ENCODE peak calls at places on chromosomes 4 and X, in four cellular contexts. T, S, H and A are unnamed samples.

GRCh38 chr4:95105983-95106382 is 348.2 kb downstream of the BMPR1B start:
- DNase-seq in H (no peak), S (no peak), T (no peak), A (no peak)

GRCh38 chr4:182968917-182969650 is 51.9 kb upstream of the DCTD start:
- DNase-seq in H (no peak), T (no peak), S (no peak), A (no peak)

GRCh38 chr4:41693629-41694028 is 54.9 kb downstream of the PHOX2B start:
- DNase-seq in H (no peak), S (no peak), T (peak), A (peak)

GRCh38 chrX:42616981-42617380 is 161.0 kb downstream of the PPP1R2C start:
- DNase-seq in T (no peak), S (no peak), H (no peak), A (no peak)

GRCh38 chrX:9464435-9465371 is at the start of gene TBL1X:
- DNase-seq in S (peak), H (peak), T (peak), A (no peak)

GRCh38 chr4:173835863-173836262 is 305.8 kb upstream of the HAND2 start:
- DNase-seq in H (no peak), S (no peak), T (peak), A (peak)

GRCh38 chrX:78092296-78092695 is 11.8 kb upstream of the PGK1 start:
- DNase-seq in T (peak), H (no peak), S (no peak), A (no peak)

GRCh38 chr4:40916218-40916555 is 166.4 kb downstream of the NSUN7 start:
- DNase-seq in H (no peak), T (peak), S (no peak), A (peak)

GRCh38 chr4:139875456-139875855 is 209.8 kb downstream of the MGST2 start:
- DNase-seq in T (no peak), H (no peak), S (no peak), A (no peak)

GRCh38 chr4:48490012-48490679 is at the start of gene ZAR1:
- DNase-seq in H (no peak), T (no peak), S (no peak), A (no peak)
- H3K4me3 ChIP-seq in H (peak), T (no peak), S (peak), A (peak)

DNA sequence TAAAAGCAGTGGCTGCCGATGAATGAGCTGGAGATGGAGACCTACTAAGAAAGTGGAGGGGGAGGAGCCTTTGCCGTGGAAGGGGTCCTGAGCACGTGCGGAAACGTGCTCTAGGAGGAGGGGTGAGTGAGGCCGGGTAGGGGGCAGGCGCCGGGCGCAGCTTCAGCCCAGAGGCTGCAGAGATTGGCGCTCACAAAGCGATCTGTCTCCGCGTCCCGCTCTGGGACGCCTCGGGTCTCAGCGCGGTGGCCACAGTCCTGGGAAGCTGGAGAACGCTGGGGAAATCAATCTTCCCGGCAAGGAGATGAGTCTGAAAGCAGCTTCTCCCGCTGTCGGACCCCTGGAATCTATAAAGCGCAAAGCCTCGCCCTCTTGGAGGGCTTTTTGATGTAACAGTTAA is 460 bp upstream of the ARHGAP6 start:
- DNase-seq in S (no peak), H (no peak), T (no peak), A (no peak)
- H3K4me3 ChIP-seq in S (peak), H (peak), T (peak), A (peak)

GRCh38 chr4:108714880-108715279 is 48.0 kb downstream of the ETNPPL start:
- DNase-seq in H (no peak), T (no peak), S (no peak), A (no peak)
- H3K4me3 ChIP-seq in H (no peak), T (no peak), S (no peak), A (no peak)

GRCh38 chr4:138775485-138775884 is 240.1 kb upstream of the NOCT start:
- DNase-seq in T (no peak), S (no peak), H (no peak), A (no peak)
- H3K4me3 ChIP-seq in T (no peak), S (no peak), H (no peak), A (no peak)

GRCh38 chr4:78987683-78988082 is 48.4 kb upstream of the PAQR3 start:
- DNase-seq in T (no peak), H (no peak), S (no peak), A (no peak)
- H3K4me3 ChIP-seq in T (no peak), H (no peak), S (no peak), A (no peak)

GRCh38 chr4:153486281-153487151 is 20.4 kb downstream of the TMEM131L start:
- DNase-seq in H (no peak), S (no peak), T (peak), A (peak)
- H3K4me3 ChIP-seq in H (peak), S (no peak), T (no peak), A (no peak)

DNA sequence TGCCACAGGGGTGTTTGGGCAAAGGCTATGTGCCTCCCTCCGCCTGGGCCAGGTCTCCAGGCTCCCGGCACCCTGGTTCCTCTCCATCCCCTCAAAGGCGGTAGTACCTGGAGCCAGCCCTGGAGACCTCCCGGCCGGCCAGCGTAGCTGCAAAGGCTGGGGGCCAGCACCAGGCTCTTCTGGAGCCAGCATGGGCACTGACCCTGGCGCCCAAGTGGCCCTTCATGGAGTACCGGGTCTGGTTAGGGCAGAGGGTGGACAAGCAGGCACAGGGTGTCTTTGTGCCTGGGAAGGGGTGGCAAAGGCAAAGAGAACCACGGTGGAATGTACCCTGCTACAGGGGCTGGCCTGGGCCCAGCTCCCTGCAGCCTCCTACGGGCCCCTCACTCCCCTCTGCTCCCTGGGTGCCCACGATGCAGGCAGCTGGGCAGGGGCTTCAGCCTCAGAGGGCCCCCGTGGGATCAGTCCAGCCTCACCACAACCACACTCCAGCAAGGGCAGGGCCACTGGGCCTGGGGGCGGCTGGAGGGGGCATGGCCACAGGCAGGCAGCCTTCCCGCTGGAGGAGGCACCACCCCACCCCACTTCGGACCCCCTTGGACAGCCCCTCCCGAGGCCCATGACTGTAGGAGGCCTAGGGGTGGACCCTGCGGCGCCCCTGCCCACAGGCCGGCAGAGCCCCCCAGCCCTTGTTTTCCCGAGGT is 112.9 kb upstream of the NKX1-1 start:
- DNase-seq in T (no peak), S (peak), H (peak), A (no peak)
- H3K4me3 ChIP-seq in T (no peak), S (no peak), H (no peak), A (no peak)